ENCODE peak calls at places on chromosomes 1 and 21, in four cellular contexts. V is WTC11, X is K562, E is A549. D is an unnamed sample.

GRCh38 chr21:34205811-34206635 is 132.6 kb downstream of the MRPS6 start:
- DNase-seq in V (no peak), X (no peak), E (no peak), D (no peak)

GRCh38 chr1:159918041-159918917 is 7.0 kb downstream of the TAGLN2 start:
- DNase-seq in V (peak), X (no peak), E (no peak), D (no peak)

GRCh38 chr1:67429528-67430357 is 459 bp downstream of the SERBP1 start:
- DNase-seq in V (no peak), X (peak), E (no peak), D (no peak)

GRCh38 chr1:209803568-209803967 is 2.4 kb downstream of the IRF6 start:
- DNase-seq in V (no peak), X (no peak), E (no peak), D (no peak)

GRCh38 chr1:3530086-3530930 is 75.8 kb downstream of the ARHGEF16 start:
- DNase-seq in V (peak), X (no peak), E (peak), D (no peak)

GRCh38 chr1:100627018-100627716 is 89.2 kb downstream of the GPR88 start:
- DNase-seq in V (no peak), X (no peak), E (no peak), D (no peak)

GRCh38 chr21:45888361-45889009 is 93.1 kb upstream of the COL6A1 start:
- DNase-seq in V (no peak), X (no peak), E (no peak), D (no peak)

GRCh38 chr1:47178665-47179022 is 11.2 kb downstream of the PDZK1IP1 start:
- DNase-seq in V (no peak), X (no peak), E (no peak), D (no peak)

GRCh38 chr1:115828101-115829022 is 12.6 kb downstream of the NHLH2 start:
- DNase-seq in V (peak), X (peak), E (no peak), D (no peak)

GRCh38 chr1:17046043-17046657 is 7.7 kb downstream of the SDHB start:
- DNase-seq in V (no peak), X (peak), E (peak), D (peak)

DNA sequence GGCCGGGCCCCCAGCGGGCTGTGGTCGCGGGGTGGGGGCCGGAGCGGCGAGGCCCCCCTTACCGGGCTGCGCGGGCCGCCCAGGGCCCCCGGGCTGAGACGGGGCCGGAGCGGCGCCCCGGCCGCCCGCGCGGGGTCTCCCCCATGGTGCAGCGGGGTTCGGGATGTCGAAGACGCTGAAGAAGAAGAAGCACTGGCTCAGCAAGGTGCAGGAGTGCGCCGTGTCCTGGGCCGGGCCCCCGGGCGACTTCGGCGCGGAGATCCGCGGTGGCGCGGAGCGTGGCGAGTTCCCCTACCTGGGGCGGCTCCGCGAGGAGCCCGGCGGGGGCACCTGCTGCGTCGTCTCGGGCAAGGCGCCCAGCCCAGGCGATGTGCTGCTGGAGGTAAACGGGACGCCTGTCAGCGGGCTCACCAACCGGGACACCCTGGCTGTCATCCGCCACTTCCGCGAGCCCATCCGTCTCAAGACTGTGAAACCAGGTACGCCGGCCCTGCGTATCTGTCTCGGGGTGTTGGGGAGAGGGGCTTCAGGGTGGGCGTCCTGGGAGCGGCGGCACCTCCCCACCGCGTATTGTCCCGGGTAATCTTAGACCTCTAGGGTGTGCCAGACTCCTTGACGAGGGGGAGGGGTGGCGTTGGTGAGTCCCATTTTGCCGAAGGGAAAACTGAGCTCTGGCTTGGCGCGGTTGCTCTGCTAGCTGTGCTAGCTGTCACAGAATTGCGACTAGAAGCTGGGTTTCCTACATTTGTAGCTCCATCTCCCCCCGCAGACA is 742 bp downstream of the MAGI3 start:
- DNase-seq in V (peak), X (peak), E (peak), D (no peak)
- TF ChIP-seq HMGXB4 in V (no peak), X (no peak), E (no peak), D (no peak)

GRCh38 chr1:171139890-171140289 is 45.2 kb upstream of the FMO2 start:
- DNase-seq in V (no peak), X (no peak), E (no peak), D (no peak)

GRCh38 chr1:171140466-171140865 is 44.6 kb upstream of the FMO2 start:
- DNase-seq in V (no peak), X (no peak), E (no peak), D (no peak)

GRCh38 chr1:171141336-171142051 is 43.6 kb upstream of the FMO2 start:
- DNase-seq in V (no peak), X (no peak), E (no peak), D (no peak)

GRCh38 chr1:171142081-171142450 is 43.0 kb upstream of the FMO2 start:
- DNase-seq in V (no peak), X (no peak), E (no peak), D (peak)

GRCh38 chr1:171142451-171143121 is 42.5 kb upstream of the FMO2 start:
- DNase-seq in V (no peak), X (no peak), E (no peak), D (no peak)
- TF ChIP-seq HMGXB4 in V (no peak), X (no peak), E (no peak), D (no peak)

DNA sequence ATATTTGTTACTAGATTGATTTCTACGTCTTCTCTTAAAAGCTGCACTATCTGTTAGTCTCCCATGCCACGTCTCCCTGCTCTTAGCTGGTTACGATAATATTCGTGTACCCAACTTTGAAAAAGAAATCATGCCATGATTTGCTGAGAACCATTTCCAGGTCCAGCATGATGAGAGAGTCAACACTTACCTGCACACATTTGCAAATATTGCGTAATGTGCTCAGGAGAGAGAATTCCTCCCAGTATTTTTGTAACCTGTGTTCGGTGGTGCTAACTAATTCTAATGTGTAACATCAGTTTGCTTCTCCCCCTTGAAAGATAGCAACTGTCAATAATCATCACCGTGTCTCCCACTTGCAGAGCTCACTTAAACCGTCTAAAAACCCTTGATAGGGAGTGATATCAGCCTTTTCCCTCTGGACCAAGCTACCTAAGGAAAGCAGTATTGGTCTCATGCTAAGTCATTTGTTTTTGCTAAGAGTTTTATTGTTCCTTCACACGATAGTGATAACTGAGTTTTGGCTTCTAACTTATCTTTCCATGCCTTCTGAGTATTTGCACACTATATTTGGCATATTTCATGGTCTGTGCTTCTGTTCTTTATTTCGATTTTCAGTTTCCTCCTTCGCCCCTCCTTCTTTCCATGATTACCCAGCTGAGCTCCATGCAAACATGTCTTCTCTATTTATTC is 61.1 kb upstream of the IRF2BP2 start:
- DNase-seq in V (no peak), X (peak), E (no peak), D (peak)
- TF ChIP-seq HMGXB4 in V (no peak), X (no peak), E (no peak), D (no peak)

GRCh38 chr1:69567847-69568434 is at the start of gene LRRC7:
- DNase-seq in V (peak), X (peak), E (no peak), D (no peak)
- TF ChIP-seq HMGXB4 in V (no peak), X (no peak), E (no peak), D (no peak)

DNA sequence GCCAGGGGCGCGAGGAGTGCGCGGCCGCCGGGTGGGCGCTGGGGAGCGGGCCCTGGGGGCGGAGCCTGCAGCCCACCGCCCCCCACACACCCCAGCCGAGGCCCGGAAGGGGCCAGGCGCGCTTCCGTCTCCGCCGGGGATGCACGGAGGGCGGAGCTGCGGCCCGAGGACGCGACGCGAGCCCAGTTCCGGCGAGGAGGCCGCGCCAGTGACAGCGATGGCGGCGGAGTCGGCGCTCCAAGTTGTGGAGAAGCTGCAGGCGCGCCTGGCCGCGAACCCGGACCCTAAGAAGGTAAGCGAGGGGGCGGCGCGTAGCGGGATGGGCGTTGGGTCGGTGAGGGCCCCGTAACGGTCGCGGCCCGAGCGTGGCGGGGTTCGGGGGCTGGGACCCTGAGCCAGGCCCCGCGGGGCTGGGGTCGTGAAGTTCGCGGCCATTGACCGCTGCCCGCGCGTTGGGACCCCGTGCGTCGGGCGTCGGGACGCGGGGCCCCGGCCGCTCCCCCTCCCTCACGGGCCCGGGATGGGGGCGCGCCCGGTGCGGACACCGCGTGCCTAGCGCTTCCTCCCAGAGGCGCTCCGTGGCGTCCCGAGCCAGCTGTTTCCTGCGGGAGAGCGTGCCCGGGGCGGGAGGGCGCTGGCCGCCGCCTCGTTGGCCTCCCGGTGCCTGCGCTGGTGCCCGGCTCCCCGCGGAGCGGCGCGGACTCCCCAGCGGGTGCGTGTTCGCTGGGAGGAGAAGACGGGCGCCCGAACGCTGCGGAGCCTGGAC is at the start of gene ELOA:
- DNase-seq in V (peak), X (peak), E (peak), D (peak)
- TF ChIP-seq HMGXB4 in V (peak), X (no peak), E (no peak), D (peak)

GRCh38 chr1:219834247-219834917 is 94.0 kb downstream of the SLC30A10 start:
- DNase-seq in V (peak), X (no peak), E (no peak), D (no peak)
- TF ChIP-seq HMGXB4 in V (no peak), X (no peak), E (no peak), D (no peak)

GRCh38 chr1:20322081-20322824 is 31.6 kb downstream of the VWA5B1 start:
- DNase-seq in V (no peak), X (no peak), E (no peak), D (no peak)

GRCh38 chr1:20321573-20321972 is 30.9 kb downstream of the VWA5B1 start:
- DNase-seq in V (no peak), X (no peak), E (no peak), D (no peak)

GRCh38 chr1:20324704-20325406 is 34.2 kb downstream of the VWA5B1 start:
- DNase-seq in V (no peak), X (no peak), E (no peak), D (no peak)

GRCh38 chr1:20323613-20323920 is 32.9 kb downstream of the VWA5B1 start:
- DNase-seq in V (no peak), X (no peak), E (no peak), D (no peak)

GRCh38 chr1:20322825-20323612 is 32.3 kb downstream of the VWA5B1 start:
- DNase-seq in V (no peak), X (no peak), E (no peak), D (no peak)
- TF ChIP-seq HMGXB4 in V (no peak), X (no peak), E (no peak), D (no peak)